ENCODE peak calls at places on chromosomes 12 and 14, in five cellular contexts. I, A, G, X and C are unnamed samples.
A peak's percentile ranks its signal among the peaks of the same experiment; 100 is the strongest.

GRCh38 chr14:74508292-74508731 is 14.7 kb downstream of the ISCA2 start:
- DNase-seq in I (no peak), A (no peak), G (no peak), X (no peak), C (no peak)

GRCh38 chr12:123571343-123571813 is 13.0 kb upstream of the TMED2 start:
- DNase-seq in I (peak; percentile 39), A (peak; percentile 15), G (peak; percentile 56), X (peak; percentile 38), C (no peak)

GRCh38 chr12:96578526-96579125 is 89.2 kb downstream of the CFAP54 start:
- DNase-seq in I (peak; percentile 54), A (no peak), G (peak; percentile 33), X (peak; percentile 6), C (no peak)

GRCh38 chr12:18965210-18965609 is 164.3 kb upstream of the PLEKHA5 start:
- DNase-seq in I (peak; percentile 11), A (no peak), G (no peak), X (no peak), C (no peak)

GRCh38 chr12:58893421-58893986 is 26.8 kb downstream of the LRIG3 start:
- DNase-seq in I (no peak), A (no peak), G (no peak), X (no peak), C (no peak)

GRCh38 chr14:51451561-51451960 is 200.1 kb upstream of the FRMD6 start:
- DNase-seq in I (no peak), A (no peak), G (no peak), X (no peak), C (no peak)

GRCh38 chr14:81550001-81550642 is 16.5 kb upstream of the SEL1L start:
- DNase-seq in I (no peak), A (no peak), G (no peak), X (no peak), C (no peak)

GRCh38 chr14:101849125-101849524 is 87.6 kb downstream of the PPP2R5C start:
- DNase-seq in I (no peak), A (no peak), G (no peak), X (no peak), C (no peak)

GRCh38 chr12:49671051-49671765 is 36.0 kb downstream of the FMNL3 start:
- DNase-seq in I (no peak), A (no peak), G (no peak), X (no peak), C (peak; percentile 73)

GRCh38 chr12:116498471-116498870 is 60.7 kb upstream of the MAP1LC3B2 start:
- DNase-seq in I (no peak), A (no peak), G (no peak), X (no peak), C (no peak)

GRCh38 chr14:24481622-24482324 is 26.3 kb downstream of the CMA1 start:
- DNase-seq in I (peak; percentile 70), A (peak; percentile 62), G (peak; percentile 33), X (no peak), C (peak; percentile 75)

GRCh38 chr14:34501004-34501580 is 38.4 kb downstream of the EAPP start:
- DNase-seq in I (no peak), A (no peak), G (no peak), X (no peak), C (no peak)

GRCh38 chr12:34401659-34402227 is 379.4 kb downstream of the ALG10 start:
- DNase-seq in I (no peak), A (peak; percentile 9), G (no peak), X (no peak), C (peak; percentile 1)

GRCh38 chr12:49342914-49343731 is 3.6 kb upstream of the DNAJC22 start:
- DNase-seq in I (no peak), A (no peak), G (no peak), X (no peak), C (peak; percentile 74)

GRCh38 chr12:127485528-127485927 is 781.4 kb upstream of the TMEM132C start:
- DNase-seq in I (peak; percentile 52), A (peak; percentile 35), G (peak; percentile 71), X (no peak), C (no peak)

GRCh38 chr12:51941011-51941561 is 10.4 kb upstream of the ACVR1B start:
- DNase-seq in I (no peak), A (no peak), G (no peak), X (no peak), C (no peak)

GRCh38 chr12:47393403-47393790 is 312.4 kb downstream of the RPAP3 start:
- DNase-seq in I (no peak), A (no peak), G (no peak), X (no peak), C (no peak)

GRCh38 chr12:18224745-18225144 is 36.6 kb upstream of the PIK3C2G start:
- DNase-seq in I (peak; percentile 56), A (no peak), G (peak; percentile 34), X (no peak), C (no peak)

GRCh38 chr14:54207991-54208520 is 188.8 kb upstream of the CDKN3 start:
- DNase-seq in I (no peak), A (no peak), G (no peak), X (no peak), C (no peak)

GRCh38 chr14:99230271-99231141 is 41.5 kb downstream of the BCL11B start:
- DNase-seq in I (no peak), A (peak; percentile 39), G (no peak), X (no peak), C (peak; percentile 86)

GRCh38 chr12:110563702-110564470 is 19.2 kb downstream of the PPTC7 start:
- DNase-seq in I (no peak), A (no peak), G (no peak), X (no peak), C (no peak)

GRCh38 chr12:52249041-52249461 is 16.0 kb downstream of the KRT7 start:
- DNase-seq in I (no peak), A (peak; percentile 79), G (no peak), X (peak; percentile 61), C (peak; percentile 9)

GRCh38 chr12:17017402-17017801 is 411.4 kb upstream of the LMO3 start:
- DNase-seq in I (no peak), A (no peak), G (peak; percentile 1), X (no peak), C (no peak)

GRCh38 chr12:91361864-91362263 is 179.2 kb upstream of the DCN start:
- DNase-seq in I (peak; percentile 52), A (no peak), G (peak; percentile 19), X (no peak), C (no peak)

GRCh38 chr12:65824314-65824563 is at the start of gene HMGA2:
- DNase-seq in I (no peak), A (no peak), G (no peak), X (no peak), C (no peak)

GRCh38 chr12:122116707-122117535 is 38.4 kb downstream of the MLXIP start:
- DNase-seq in I (peak; percentile 41), A (no peak), G (no peak), X (no peak), C (no peak)

GRCh38 chr12:99985129-99985570 is 414 bp upstream of the ANKS1B start:
- DNase-seq in I (no peak), A (no peak), G (peak; percentile 30), X (no peak), C (no peak)

GRCh38 chr14:92473261-92473946 is 40.2 kb upstream of the RIN3 start:
- DNase-seq in I (no peak), A (no peak), G (no peak), X (no peak), C (no peak)

GRCh38 chr12:116426391-116427136 is 132.6 kb upstream of the MAP1LC3B2 start:
- DNase-seq in I (no peak), A (peak; percentile 37), G (peak; percentile 91), X (peak; percentile 23), C (no peak)

GRCh38 chr12:48977290-48978281 is 536 bp upstream of the WNT1 start:
- DNase-seq in I (peak; percentile 54), A (peak; percentile 50), G (peak; percentile 35), X (no peak), C (peak; percentile 89)

GRCh38 chr14:97106609-97107008 is 309.4 kb downstream of the VRK1 start:
- DNase-seq in I (no peak), A (no peak), G (no peak), X (no peak), C (no peak)

GRCh38 chr14:73723799-73724621 is 9.8 kb upstream of the PNMA1 start:
- DNase-seq in I (no peak), A (peak; percentile 74), G (peak; percentile 82), X (peak; percentile 83), C (no peak)

GRCh38 chr14:99062772-99063418 is 209.1 kb downstream of the BCL11B start:
- DNase-seq in I (no peak), A (no peak), G (no peak), X (no peak), C (no peak)

GRCh38 chr14:89284368-89285058 is 132.5 kb downstream of the FOXN3 start:
- DNase-seq in I (no peak), A (no peak), G (no peak), X (no peak), C (peak; percentile 13)

GRCh38 chr12:7090222-7090998 is 1.8 kb downstream of the C1R start:
- DNase-seq in I (no peak), A (no peak), G (peak; percentile 23), X (no peak), C (no peak)